ENCODE peak calls at places on chromosomes 1 and 21, in eight cellular contexts. G is tibial artery, V is heart right ventricle, K is NCI-H1092, N is AG08396, X is GM20000, W is EL, B is endodermal cell. T is an unnamed sample.

GRCh38 chr21:32096411-32096810 is 182.4 kb downstream of the MIS18A start:
- DNase-seq in G (no peak), V (peak), K (no peak), N (peak), X (peak), W (peak), B (peak), T (no peak)

GRCh38 chr1:159077657-159077961 is 1.0 kb upstream of the AIM2 start:
- DNase-seq in G (no peak), V (no peak), K (no peak), N (no peak), X (no peak), W (no peak), B (no peak), T (no peak)

GRCh38 chr1:16960560-16961296 is 19.7 kb downstream of the MFAP2 start:
- DNase-seq in G (peak), V (peak), K (peak), N (peak), X (peak), W (peak), B (peak), T (peak)

GRCh38 chr1:29500651-29501050 is 264.3 kb downstream of the PTPRU start:
- DNase-seq in G (no peak), V (no peak), K (no peak), N (no peak), X (no peak), W (no peak), B (no peak), T (no peak)

GRCh38 chr1:171222961-171223360 is 25.3 kb upstream of the FMO1 start:
- DNase-seq in G (no peak), V (no peak), K (no peak), N (no peak), X (no peak), W (peak), B (peak), T (peak)

GRCh38 chr1:2412773-2413494 is 570 bp upstream of the PEX10 start:
- DNase-seq in G (no peak), V (peak), K (peak), N (peak), X (peak), W (no peak), B (no peak), T (no peak)

GRCh38 chr1:70156529-70157120 is 48.8 kb downstream of the LRRC40 start:
- DNase-seq in G (no peak), V (no peak), K (no peak), N (no peak), X (no peak), W (peak), B (no peak), T (no peak)

GRCh38 chr1:175169305-175170018 is 23.1 kb downstream of the KIAA0040 start:
- DNase-seq in G (no peak), V (no peak), K (no peak), N (no peak), X (no peak), W (peak), B (no peak), T (no peak)

GRCh38 chr21:43699933-43700599 is 18.9 kb upstream of the PDXK start:
- DNase-seq in G (no peak), V (no peak), K (no peak), N (no peak), X (no peak), W (no peak), B (no peak), T (no peak)